ENCODE peak calls at places on chromosome 20, in four cellular contexts. S is K562, E is H1, Q is GM12878. F is an unnamed sample.

GRCh38 chr20:45111799-45112471 is 3.0 kb downstream of the WFDC5 start:
- DNase-seq in S (peak), E (no peak), Q (no peak), F (peak)

GRCh38 chr20:62970307-62971210 is 18.1 kb downstream of the SLC17A9 start:
- DNase-seq in S (no peak), E (no peak), Q (no peak), F (no peak)

GRCh38 chr20:36304786-36305495 is 1.2 kb upstream of the DLGAP4 start:
- DNase-seq in S (no peak), E (no peak), Q (no peak), F (no peak)

GRCh38 chr20:63881451-63882226 is 13.3 kb upstream of the DNAJC5 start:
- DNase-seq in S (no peak), E (no peak), Q (no peak), F (no peak)

GRCh38 chr20:57417830-57418780 is 26.9 kb downstream of the RBM38 start:
- DNase-seq in S (peak), E (no peak), Q (no peak), F (no peak)

GRCh38 chr20:48333707-48334106 is 494.1 kb downstream of the PREX1 start:
- DNase-seq in S (no peak), E (no peak), Q (no peak), F (no peak)

GRCh38 chr20:48339147-48339985 is 488.4 kb downstream of the PREX1 start:
- DNase-seq in S (peak), E (no peak), Q (peak), F (no peak)

GRCh38 chr20:58618694-58619540 is 32.2 kb upstream of the STX16 start:
- DNase-seq in S (no peak), E (no peak), Q (no peak), F (no peak)

GRCh38 chr20:1764136-1765033 is 106.8 kb upstream of the SIRPG start:
- DNase-seq in S (peak), E (peak), Q (peak), F (peak)

GRCh38 chr20:46552460-46553420 is 2.3 kb upstream of the OCSTAMP start:
- DNase-seq in S (no peak), E (no peak), Q (peak), F (no peak)

GRCh38 chr20:45896641-45897161 is 5.6 kb downstream of the CTSA start:
- DNase-seq in S (no peak), E (no peak), Q (no peak), F (no peak)

GRCh38 chr20:37443596-37443995 is 77.5 kb upstream of the NNAT start:
- DNase-seq in S (no peak), E (no peak), Q (no peak), F (no peak)

GRCh38 chr20:5402903-5403531 is 86.3 kb upstream of the PROKR2 start:
- DNase-seq in S (peak), E (no peak), Q (no peak), F (peak)

GRCh38 chr20:61558726-61559125 is 306.7 kb downstream of the CDH4 start:
- DNase-seq in S (no peak), E (no peak), Q (no peak), F (no peak)

GRCh38 chr20:6629564-6629963 is 137.9 kb upstream of the BMP2 start:
- DNase-seq in S (no peak), E (no peak), Q (no peak), F (no peak)

GRCh38 chr20:6636209-6637159 is 131.0 kb upstream of the BMP2 start:
- DNase-seq in S (no peak), E (no peak), Q (no peak), F (peak)

GRCh38 chr20:6635034-6635736 is 132.3 kb upstream of the BMP2 start:
- DNase-seq in S (no peak), E (no peak), Q (no peak), F (no peak)

GRCh38 chr20:6630494-6630893 is 137.0 kb upstream of the BMP2 start:
- DNase-seq in S (no peak), E (no peak), Q (no peak), F (no peak)

DNA sequence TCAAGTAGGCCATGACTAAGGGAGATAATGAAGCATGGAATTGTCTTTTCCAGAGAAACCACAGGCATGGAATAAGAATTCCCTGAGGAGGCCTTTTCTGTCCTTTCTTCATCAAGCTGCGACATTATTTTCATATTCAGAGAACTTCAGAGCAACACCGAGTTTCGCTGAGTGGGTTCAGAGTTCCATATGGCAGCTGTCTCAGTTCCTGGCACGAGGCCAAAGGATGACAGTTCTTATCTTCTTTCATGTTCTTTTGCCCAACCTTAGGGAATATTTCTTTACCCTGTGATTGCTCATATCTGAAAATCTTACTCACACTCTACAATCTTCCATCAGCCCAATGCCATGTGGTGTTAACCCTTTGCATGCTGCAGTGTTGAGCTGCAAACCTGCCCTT is 135.3 kb upstream of the BMP2 start:
- DNase-seq in S (no peak), E (no peak), Q (no peak), F (peak)
- TF ChIP-seq BRCA1 in S (no peak), E (no peak), Q (no peak), F (no peak)

DNA sequence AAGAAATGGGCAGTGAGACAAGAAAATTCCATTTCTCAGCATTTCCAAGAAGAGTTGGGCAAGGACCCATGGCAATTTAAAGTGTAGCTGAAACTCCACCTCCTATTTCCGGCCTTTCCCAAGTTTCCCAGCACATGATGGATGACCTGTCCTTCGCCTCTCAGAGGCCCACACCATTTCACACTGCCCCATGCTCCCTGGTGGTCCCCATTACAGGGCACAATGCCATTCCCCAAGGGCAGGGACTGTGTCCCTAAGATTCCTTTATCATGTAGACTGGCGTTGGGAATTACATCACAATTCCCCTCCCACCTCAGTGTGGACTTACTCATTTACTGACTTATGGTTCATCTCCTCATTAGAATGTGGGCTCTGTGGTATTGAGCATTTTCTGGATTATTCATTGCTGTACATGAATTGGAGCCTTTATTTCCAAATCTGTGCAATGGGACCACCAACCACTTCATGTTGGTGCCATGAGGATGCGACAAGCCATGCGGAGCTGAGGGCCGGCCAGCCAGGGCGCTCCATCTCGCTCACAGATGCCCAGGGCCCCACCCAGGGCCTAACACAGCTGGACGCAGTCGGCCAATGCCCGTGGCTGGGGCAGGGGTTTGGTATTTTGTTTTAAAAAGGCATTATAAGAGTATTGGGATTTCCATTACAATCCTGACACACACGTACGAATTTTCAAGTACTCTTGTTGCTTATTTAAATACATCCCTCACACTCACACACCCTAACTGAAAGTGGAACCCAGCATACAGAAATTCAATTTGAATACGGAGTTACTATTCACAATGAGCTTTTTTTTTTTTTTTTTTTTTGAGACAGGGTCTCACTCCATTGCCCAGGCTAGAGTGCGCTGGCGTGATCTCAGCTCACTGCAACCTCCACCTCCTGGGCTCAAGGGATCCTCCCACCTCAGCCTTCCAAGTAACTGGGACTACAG is 5.4 kb downstream of the ACSS1 start:
- DNase-seq in S (no peak), E (no peak), Q (no peak), F (no peak)
- TF ChIP-seq BRCA1 in S (no peak), E (no peak), Q (no peak), F (no peak)

GRCh38 chr20:21389368-21389767 is 8.0 kb downstream of the NKX2-4 start:
- DNase-seq in S (no peak), E (no peak), Q (no peak), F (no peak)
- TF ChIP-seq BRCA1 in S (no peak), E (no peak), Q (no peak), F (no peak)

DNA sequence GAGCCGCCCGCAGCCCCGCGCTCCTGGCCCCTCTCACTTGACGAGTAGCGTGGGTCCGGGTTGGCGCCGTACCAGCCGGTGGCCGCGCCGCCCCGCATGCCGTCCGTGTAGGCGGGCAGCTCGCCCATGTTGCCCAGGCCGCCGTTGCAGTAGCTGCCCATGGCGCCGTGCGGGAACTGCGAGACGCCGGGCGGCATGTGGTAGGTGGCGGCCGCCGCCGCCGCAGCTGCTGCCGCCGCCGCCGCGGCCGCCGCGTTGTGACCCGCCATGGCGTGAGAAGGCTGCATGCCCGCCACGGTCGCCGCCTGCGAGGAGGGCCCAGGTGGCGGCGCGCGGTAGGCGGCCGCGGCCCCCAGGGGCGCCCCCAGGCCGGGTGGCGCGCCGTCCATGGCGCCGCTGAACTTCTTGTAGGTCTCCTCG is 395 bp downstream of the NKX2-4 start:
- DNase-seq in S (no peak), E (no peak), Q (no peak), F (no peak)
- TF ChIP-seq BRCA1 in S (no peak), E (no peak), Q (no peak), F (no peak)

GRCh38 chr20:50141811-50142561 is 11.5 kb downstream of the PEDS1 start:
- DNase-seq in S (no peak), E (no peak), Q (no peak), F (no peak)

GRCh38 chr20:50140339-50140859 is 13.1 kb downstream of the PEDS1 start:
- DNase-seq in S (no peak), E (no peak), Q (no peak), F (no peak)

GRCh38 chr20:50142812-50143211 is 10.7 kb downstream of the PEDS1 start:
- DNase-seq in S (no peak), E (no peak), Q (no peak), F (no peak)

GRCh38 chr20:50138479-50139393 is 14.8 kb downstream of the PEDS1 start:
- DNase-seq in S (no peak), E (no peak), Q (no peak), F (peak)

DNA sequence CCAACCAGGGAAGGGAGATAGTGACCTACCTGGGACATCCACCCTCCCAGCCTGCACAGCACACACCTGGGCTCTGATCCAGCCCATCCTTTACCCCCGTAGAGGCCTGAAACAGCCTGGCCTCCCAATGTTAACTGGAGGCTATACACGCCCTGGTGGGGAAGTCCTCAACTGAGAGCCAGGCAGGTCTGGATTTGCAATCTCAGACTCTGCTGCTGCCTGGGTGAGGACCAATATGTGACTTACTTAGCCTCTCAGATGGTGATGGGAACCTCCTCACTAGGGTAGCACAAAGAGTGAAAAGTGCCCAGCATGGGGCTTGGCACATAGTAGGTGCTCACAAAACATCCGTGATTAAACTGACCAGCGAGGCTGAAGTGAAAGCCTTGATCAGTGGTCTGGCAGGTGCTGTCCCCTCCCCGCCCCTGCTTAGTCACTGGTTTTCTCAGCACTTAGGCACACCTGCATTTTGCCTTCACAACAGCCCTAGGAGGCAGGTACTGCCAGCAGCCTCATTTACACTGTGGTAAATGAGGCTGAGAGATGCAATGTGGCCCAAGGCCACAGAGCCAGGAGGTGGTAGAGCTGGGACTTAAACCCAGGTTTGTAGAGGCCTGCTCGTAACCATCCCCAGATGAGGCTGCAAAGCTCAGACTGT is 12.4 kb downstream of the PEDS1 start:
- DNase-seq in S (no peak), E (no peak), Q (no peak), F (no peak)
- TF ChIP-seq BRCA1 in S (no peak), E (no peak), Q (no peak), F (no peak)

GRCh38 chr20:24985802-24986201 is 6.7 kb downstream of the APMAP start:
- DNase-seq in S (no peak), E (no peak), Q (no peak), F (no peak)
- TF ChIP-seq BRCA1 in S (no peak), E (no peak), Q (no peak), F (no peak)

GRCh38 chr20:41408131-41408789 is 41.6 kb upstream of the EMILIN3 start:
- DNase-seq in S (no peak), E (no peak), Q (peak), F (no peak)
- TF ChIP-seq BRCA1 in S (no peak), E (no peak), Q (no peak), F (no peak)

F was measured in HepG2.